ENCODE peak calls at places on chromosomes 11 and 22, in five cellular contexts. N, U, Y, L and J are unnamed samples.

GRCh38 chr11:118916842-118917388 is 8.8 kb downstream of the BCL9L start:
- DNase-seq in U (no peak), Y (no peak), L (peak), N (no peak), J (no peak)

GRCh38 chr11:120662071-120662611 is 150.6 kb downstream of the GRIK4 start:
- DNase-seq in N (no peak), U (no peak), Y (no peak), L (no peak), J (no peak)

GRCh38 chr11:25769287-25769686 is 562.6 kb upstream of the ANO3 start:
- DNase-seq in L (no peak), N (no peak), Y (no peak), U (no peak), J (no peak)

GRCh38 chr11:64620286-64620962 is 29.4 kb downstream of the SLC22A12 start:
- DNase-seq in Y (no peak), L (peak), N (no peak), U (no peak), J (peak)

GRCh38 chr22:32175751-32176644 is 16.9 kb upstream of the C22orf42 start:
- DNase-seq in L (no peak), N (no peak), Y (no peak), U (peak), J (no peak)

GRCh38 chr11:73206751-73207280 is 11.3 kb upstream of the P2RY2 start:
- DNase-seq in U (no peak), L (peak), N (no peak), Y (no peak), J (no peak)

GRCh38 chr11:13061294-13061990 is 52.3 kb downstream of the RASSF10 start:
- DNase-seq in U (no peak), L (peak), N (no peak), Y (no peak), J (no peak)

GRCh38 chr11:108985611-108986279 is 320.9 kb downstream of the DDX10 start:
- DNase-seq in L (peak), Y (no peak), U (no peak), N (no peak), J (peak)

GRCh38 chr11:74543991-74544390 is 48.4 kb upstream of the POLD3 start:
- DNase-seq in N (no peak), L (no peak), U (no peak), Y (no peak), J (no peak)

GRCh38 chr11:109698237-109698636 is 276.2 kb downstream of the C11orf87 start:
- DNase-seq in U (no peak), Y (no peak), N (no peak), L (no peak), J (no peak)

GRCh38 chr11:2752204-2752772 is 52.5 kb upstream of the KCNQ1OT1 start:
- DNase-seq in U (no peak), Y (no peak), N (no peak), L (peak), J (no peak)

GRCh38 chr22:35523167-35523928 is 17.3 kb upstream of the RASD2 start:
- DNase-seq in Y (no peak), N (no peak), U (no peak), L (no peak), J (no peak)

GRCh38 chr11:126496576-126497403 is 141.3 kb downstream of the ST3GAL4 start:
- DNase-seq in Y (no peak), N (no peak), L (no peak), U (no peak), J (no peak)

GRCh38 chr11:104028476-104028875 is 8.0 kb upstream of the DDI1 start:
- DNase-seq in L (no peak), N (no peak), Y (no peak), U (no peak), J (no peak)

GRCh38 chr22:38191746-38192474 is 9.9 kb upstream of the MAFF start:
- DNase-seq in N (no peak), Y (no peak), U (no peak), L (no peak), J (no peak)

GRCh38 chr11:22256876-22257275 is 64.0 kb downstream of the ANO5 start:
- DNase-seq in L (no peak), N (no peak), U (no peak), Y (no peak), J (no peak)

GRCh38 chr11:44627911-44628729 is 62.7 kb downstream of the CD82 start:
- DNase-seq in N (peak), U (peak), L (peak), Y (no peak), J (peak)

GRCh38 chr11:124737638-124738293 is 2.0 kb upstream of the NRGN start:
- DNase-seq in N (no peak), L (no peak), Y (no peak), U (no peak), J (no peak)

GRCh38 chr11:19664896-19665548 is 47.6 kb upstream of the NAV2 start:
- DNase-seq in U (no peak), Y (no peak), L (peak), N (no peak), J (no peak)

GRCh38 chr11:90747057-90747456 is 524.2 kb upstream of the CHORDC1 start:
- DNase-seq in U (no peak), N (no peak), Y (no peak), L (no peak), J (no peak)

GRCh38 chr11:8641332-8641731 is 41.1 kb downstream of the TRIM66 start:
- DNase-seq in N (no peak), L (no peak), Y (no peak), U (no peak), J (no peak)

GRCh38 chr22:30228509-30229359 is 17.8 kb downstream of the LIF start:
- DNase-seq in L (peak), U (no peak), Y (no peak), N (no peak), J (no peak)

GRCh38 chr11:112270551-112271180 is 10.0 kb upstream of the PLET1 start:
- DNase-seq in L (no peak), U (no peak), Y (no peak), N (no peak), J (no peak)

GRCh38 chr11:64814712-64815187 is 4.4 kb upstream of the MEN1 start:
- DNase-seq in N (no peak), U (no peak), Y (no peak), L (no peak), J (no peak)

GRCh38 chr11:70073188-70073817 is 4.8 kb upstream of the ANO1 start:
- DNase-seq in N (no peak), L (no peak), Y (no peak), U (no peak), J (peak)

GRCh38 chr11:9039194-9039593 is 35.4 kb upstream of the NRIP3 start:
- DNase-seq in L (no peak), Y (no peak), N (no peak), U (peak), J (no peak)

GRCh38 chr22:25572708-25573161 is 8.3 kb downstream of the GRK3 start:
- DNase-seq in U (no peak), N (no peak), L (no peak), Y (no peak), J (no peak)

GRCh38 chr11:57391111-57391510 is 661 bp upstream of the PRG2 start:
- DNase-seq in U (no peak), L (no peak), N (no peak), Y (no peak), J (no peak)

GRCh38 chr22:22030493-22031182 is 48.1 kb upstream of the TOP3B start:
- DNase-seq in N (no peak), Y (no peak), U (no peak), L (peak), J (peak)

GRCh38 chr11:41245704-41246398 is 213.6 kb downstream of the LRRC4C start:
- DNase-seq in Y (no peak), U (no peak), N (no peak), L (no peak), J (no peak)

GRCh38 chr22:49549256-49549655 is 278.4 kb downstream of the BRD1 start:
- DNase-seq in Y (no peak), L (no peak), N (no peak), U (no peak), J (no peak)

GRCh38 chr11:10181811-10182210 is 112.2 kb downstream of the SBF2 start:
- DNase-seq in L (peak), U (no peak), Y (no peak), N (no peak), J (peak)

GRCh38 chr11:121452609-121453150 is at the start of gene SORL1-AS1:
- DNase-seq in Y (peak), N (peak), L (no peak), U (peak), J (no peak)

GRCh38 chr22:39315389-39315788 is 4.0 kb downstream of the RPL3 start:
- DNase-seq in N (no peak), L (no peak), U (no peak), Y (no peak), J (peak)

GRCh38 chr22:28711820-28712777 is 29.5 kb downstream of the CHEK2 start:
- DNase-seq in U (no peak), N (no peak), L (peak), Y (no peak), J (peak)